ENCODE peak calls at places on chromosomes 16 and 17, in eight cellular contexts. One of them, this sample, is unnamed.

GRCh38 chr17:18314731-18315497 is at the start of the genes SMCR8 and TOP3A:
- DNase-seq in NCI-H748 treated with DMSO at 0.1 percent for 48 hours: peak
- DNase-seq in AG04450: peak
- DNase-seq in activated CD4-positive, alpha-beta T cell treated with anti-CD3 and anti-CD28 coated beads, Interleukin-2, amount 50 U/mL, for 48 hours: peak
- DNase-seq in activated CD8-positive, alpha-beta T cell treated with anti-CD3 and anti-CD28 coated beads for 36 hours: peak
- DNase-seq in activated T-helper 1 cell treated with Interleukin-2 at 50 U/mL for 16 hours: peak
- DNase-seq in GM19239: peak
- DNase-seq in naive thymus-derived CD4-positive, alpha-beta T cell: peak
- DNase-seq in this sample: peak

GRCh38 chr17:4535667-4536258 is 19.4 kb downstream of the MYBBP1A start:
- DNase-seq in NCI-H748 treated with DMSO at 0.1 percent for 48 hours: no peak
- DNase-seq in AG04450: no peak
- DNase-seq in activated CD4-positive, alpha-beta T cell treated with anti-CD3 and anti-CD28 coated beads, Interleukin-2, amount 50 U/mL, for 48 hours: no peak
- DNase-seq in activated CD8-positive, alpha-beta T cell treated with anti-CD3 and anti-CD28 coated beads for 36 hours: no peak
- DNase-seq in activated T-helper 1 cell treated with Interleukin-2 at 50 U/mL for 16 hours: no peak
- DNase-seq in GM19239: no peak
- DNase-seq in naive thymus-derived CD4-positive, alpha-beta T cell: no peak
- DNase-seq in this sample: no peak

GRCh38 chr17:30550512-30551273 is 73.5 kb downstream of the GOSR1 start:
- DNase-seq in NCI-H748 treated with DMSO at 0.1 percent for 48 hours: no peak
- DNase-seq in AG04450: no peak
- DNase-seq in activated CD4-positive, alpha-beta T cell treated with anti-CD3 and anti-CD28 coated beads, Interleukin-2, amount 50 U/mL, for 48 hours: no peak
- DNase-seq in activated CD8-positive, alpha-beta T cell treated with anti-CD3 and anti-CD28 coated beads for 36 hours: no peak
- DNase-seq in activated T-helper 1 cell treated with Interleukin-2 at 50 U/mL for 16 hours: no peak
- DNase-seq in GM19239: peak
- DNase-seq in naive thymus-derived CD4-positive, alpha-beta T cell: no peak
- DNase-seq in this sample: no peak

GRCh38 chr17:83200746-83201145 is 121.3 kb downstream of the METRNL start:
- DNase-seq in NCI-H748 treated with DMSO at 0.1 percent for 48 hours: no peak
- DNase-seq in AG04450: no peak
- DNase-seq in activated CD4-positive, alpha-beta T cell treated with anti-CD3 and anti-CD28 coated beads, Interleukin-2, amount 50 U/mL, for 48 hours: no peak
- DNase-seq in activated CD8-positive, alpha-beta T cell treated with anti-CD3 and anti-CD28 coated beads for 36 hours: no peak
- DNase-seq in activated T-helper 1 cell treated with Interleukin-2 at 50 U/mL for 16 hours: no peak
- DNase-seq in GM19239: no peak
- DNase-seq in naive thymus-derived CD4-positive, alpha-beta T cell: no peak
- DNase-seq in this sample: no peak

GRCh38 chr16:3589991-3590701 is 12.9 kb upstream of the NLRC3 start:
- DNase-seq in NCI-H748 treated with DMSO at 0.1 percent for 48 hours: no peak
- DNase-seq in AG04450: no peak
- DNase-seq in activated CD4-positive, alpha-beta T cell treated with anti-CD3 and anti-CD28 coated beads, Interleukin-2, amount 50 U/mL, for 48 hours: no peak
- DNase-seq in activated CD8-positive, alpha-beta T cell treated with anti-CD3 and anti-CD28 coated beads for 36 hours: no peak
- DNase-seq in activated T-helper 1 cell treated with Interleukin-2 at 50 U/mL for 16 hours: no peak
- DNase-seq in GM19239: no peak
- DNase-seq in naive thymus-derived CD4-positive, alpha-beta T cell: no peak
- DNase-seq in this sample: no peak

GRCh38 chr17:57020208-57020607 is 42.3 kb downstream of the SCPEP1 start:
- DNase-seq in NCI-H748 treated with DMSO at 0.1 percent for 48 hours: no peak
- DNase-seq in AG04450: no peak
- DNase-seq in activated CD4-positive, alpha-beta T cell treated with anti-CD3 and anti-CD28 coated beads, Interleukin-2, amount 50 U/mL, for 48 hours: no peak
- DNase-seq in activated CD8-positive, alpha-beta T cell treated with anti-CD3 and anti-CD28 coated beads for 36 hours: no peak
- DNase-seq in activated T-helper 1 cell treated with Interleukin-2 at 50 U/mL for 16 hours: no peak
- DNase-seq in GM19239: no peak
- DNase-seq in naive thymus-derived CD4-positive, alpha-beta T cell: no peak
- DNase-seq in this sample: no peak

GRCh38 chr16:81480856-81481821 is 36.5 kb downstream of the CMIP start:
- DNase-seq in NCI-H748 treated with DMSO at 0.1 percent for 48 hours: no peak
- DNase-seq in AG04450: no peak
- DNase-seq in activated CD4-positive, alpha-beta T cell treated with anti-CD3 and anti-CD28 coated beads, Interleukin-2, amount 50 U/mL, for 48 hours: peak
- DNase-seq in activated CD8-positive, alpha-beta T cell treated with anti-CD3 and anti-CD28 coated beads for 36 hours: peak
- DNase-seq in activated T-helper 1 cell treated with Interleukin-2 at 50 U/mL for 16 hours: no peak
- DNase-seq in GM19239: peak
- DNase-seq in naive thymus-derived CD4-positive, alpha-beta T cell: no peak
- DNase-seq in this sample: peak

GRCh38 chr17:8175795-8176196 is 384 bp downstream of the TMEM107 start:
- DNase-seq in NCI-H748 treated with DMSO at 0.1 percent for 48 hours: no peak
- DNase-seq in AG04450: no peak
- DNase-seq in activated CD4-positive, alpha-beta T cell treated with anti-CD3 and anti-CD28 coated beads, Interleukin-2, amount 50 U/mL, for 48 hours: no peak
- DNase-seq in activated CD8-positive, alpha-beta T cell treated with anti-CD3 and anti-CD28 coated beads for 36 hours: peak
- DNase-seq in activated T-helper 1 cell treated with Interleukin-2 at 50 U/mL for 16 hours: no peak
- DNase-seq in GM19239: no peak
- DNase-seq in naive thymus-derived CD4-positive, alpha-beta T cell: no peak
- DNase-seq in this sample: no peak

GRCh38 chr17:17882182-17882581 is 45.4 kb upstream of the SREBF1 start:
- DNase-seq in NCI-H748 treated with DMSO at 0.1 percent for 48 hours: no peak
- DNase-seq in AG04450: no peak
- DNase-seq in activated CD4-positive, alpha-beta T cell treated with anti-CD3 and anti-CD28 coated beads, Interleukin-2, amount 50 U/mL, for 48 hours: no peak
- DNase-seq in activated CD8-positive, alpha-beta T cell treated with anti-CD3 and anti-CD28 coated beads for 36 hours: no peak
- DNase-seq in activated T-helper 1 cell treated with Interleukin-2 at 50 U/mL for 16 hours: no peak
- DNase-seq in GM19239: no peak
- DNase-seq in naive thymus-derived CD4-positive, alpha-beta T cell: no peak
- DNase-seq in this sample: no peak

GRCh38 chr17:72369366-72369765 is 248.5 kb downstream of the SOX9 start:
- DNase-seq in NCI-H748 treated with DMSO at 0.1 percent for 48 hours: no peak
- DNase-seq in AG04450: no peak
- DNase-seq in activated CD4-positive, alpha-beta T cell treated with anti-CD3 and anti-CD28 coated beads, Interleukin-2, amount 50 U/mL, for 48 hours: no peak
- DNase-seq in activated CD8-positive, alpha-beta T cell treated with anti-CD3 and anti-CD28 coated beads for 36 hours: no peak
- DNase-seq in activated T-helper 1 cell treated with Interleukin-2 at 50 U/mL for 16 hours: no peak
- DNase-seq in GM19239: no peak
- DNase-seq in naive thymus-derived CD4-positive, alpha-beta T cell: no peak
- DNase-seq in this sample: no peak

GRCh38 chr17:78665952-78666920 is 89.0 kb upstream of the DNAH17 start:
- DNase-seq in NCI-H748 treated with DMSO at 0.1 percent for 48 hours: no peak
- DNase-seq in AG04450: no peak
- DNase-seq in activated CD4-positive, alpha-beta T cell treated with anti-CD3 and anti-CD28 coated beads, Interleukin-2, amount 50 U/mL, for 48 hours: peak
- DNase-seq in activated CD8-positive, alpha-beta T cell treated with anti-CD3 and anti-CD28 coated beads for 36 hours: peak
- DNase-seq in activated T-helper 1 cell treated with Interleukin-2 at 50 U/mL for 16 hours: peak
- DNase-seq in GM19239: no peak
- DNase-seq in naive thymus-derived CD4-positive, alpha-beta T cell: peak
- DNase-seq in this sample: peak

GRCh38 chr17:45994228-45994627 is 4.8 kb upstream of the STH start:
- DNase-seq in NCI-H748 treated with DMSO at 0.1 percent for 48 hours: no peak
- DNase-seq in AG04450: no peak
- DNase-seq in activated CD4-positive, alpha-beta T cell treated with anti-CD3 and anti-CD28 coated beads, Interleukin-2, amount 50 U/mL, for 48 hours: no peak
- DNase-seq in activated CD8-positive, alpha-beta T cell treated with anti-CD3 and anti-CD28 coated beads for 36 hours: no peak
- DNase-seq in activated T-helper 1 cell treated with Interleukin-2 at 50 U/mL for 16 hours: no peak
- DNase-seq in GM19239: no peak
- DNase-seq in naive thymus-derived CD4-positive, alpha-beta T cell: no peak
- DNase-seq in this sample: no peak

GRCh38 chr17:50817142-50817751 is 18.1 kb upstream of the WFIKKN2 start:
- DNase-seq in NCI-H748 treated with DMSO at 0.1 percent for 48 hours: no peak
- DNase-seq in AG04450: no peak
- DNase-seq in activated CD4-positive, alpha-beta T cell treated with anti-CD3 and anti-CD28 coated beads, Interleukin-2, amount 50 U/mL, for 48 hours: peak
- DNase-seq in activated CD8-positive, alpha-beta T cell treated with anti-CD3 and anti-CD28 coated beads for 36 hours: peak
- DNase-seq in activated T-helper 1 cell treated with Interleukin-2 at 50 U/mL for 16 hours: peak
- DNase-seq in GM19239: peak
- DNase-seq in naive thymus-derived CD4-positive, alpha-beta T cell: peak
- DNase-seq in this sample: peak

GRCh38 chr16:69820926-69821541 is 58.9 kb downstream of the WWP2 start:
- DNase-seq in NCI-H748 treated with DMSO at 0.1 percent for 48 hours: no peak
- DNase-seq in AG04450: no peak
- DNase-seq in activated CD4-positive, alpha-beta T cell treated with anti-CD3 and anti-CD28 coated beads, Interleukin-2, amount 50 U/mL, for 48 hours: no peak
- DNase-seq in activated CD8-positive, alpha-beta T cell treated with anti-CD3 and anti-CD28 coated beads for 36 hours: no peak
- DNase-seq in activated T-helper 1 cell treated with Interleukin-2 at 50 U/mL for 16 hours: no peak
- DNase-seq in GM19239: no peak
- DNase-seq in naive thymus-derived CD4-positive, alpha-beta T cell: no peak
- DNase-seq in this sample: no peak

GRCh38 chr17:77836557-77837041 is 121.9 kb upstream of the TNRC6C start:
- DNase-seq in NCI-H748 treated with DMSO at 0.1 percent for 48 hours: no peak
- DNase-seq in AG04450: no peak
- DNase-seq in activated CD4-positive, alpha-beta T cell treated with anti-CD3 and anti-CD28 coated beads, Interleukin-2, amount 50 U/mL, for 48 hours: no peak
- DNase-seq in activated CD8-positive, alpha-beta T cell treated with anti-CD3 and anti-CD28 coated beads for 36 hours: peak
- DNase-seq in activated T-helper 1 cell treated with Interleukin-2 at 50 U/mL for 16 hours: no peak
- DNase-seq in GM19239: no peak
- DNase-seq in naive thymus-derived CD4-positive, alpha-beta T cell: no peak
- DNase-seq in this sample: no peak

GRCh38 chr16:1309888-1310831 is 724 bp downstream of the UBE2I start:
- DNase-seq in NCI-H748 treated with DMSO at 0.1 percent for 48 hours: no peak
- DNase-seq in AG04450: no peak
- DNase-seq in activated CD4-positive, alpha-beta T cell treated with anti-CD3 and anti-CD28 coated beads, Interleukin-2, amount 50 U/mL, for 48 hours: peak
- DNase-seq in activated CD8-positive, alpha-beta T cell treated with anti-CD3 and anti-CD28 coated beads for 36 hours: peak
- DNase-seq in activated T-helper 1 cell treated with Interleukin-2 at 50 U/mL for 16 hours: peak
- DNase-seq in GM19239: peak
- DNase-seq in naive thymus-derived CD4-positive, alpha-beta T cell: peak
- DNase-seq in this sample: no peak

GRCh38 chr17:50766222-50767023 is 895 bp downstream of the ANKRD40CL start:
- DNase-seq in NCI-H748 treated with DMSO at 0.1 percent for 48 hours: no peak
- DNase-seq in AG04450: no peak
- DNase-seq in activated CD4-positive, alpha-beta T cell treated with anti-CD3 and anti-CD28 coated beads, Interleukin-2, amount 50 U/mL, for 48 hours: no peak
- DNase-seq in activated CD8-positive, alpha-beta T cell treated with anti-CD3 and anti-CD28 coated beads for 36 hours: no peak
- DNase-seq in activated T-helper 1 cell treated with Interleukin-2 at 50 U/mL for 16 hours: no peak
- DNase-seq in GM19239: no peak
- DNase-seq in naive thymus-derived CD4-positive, alpha-beta T cell: no peak
- DNase-seq in this sample: peak

GRCh38 chr17:72183194-72183685 is 62.4 kb downstream of the SOX9 start:
- DNase-seq in NCI-H748 treated with DMSO at 0.1 percent for 48 hours: peak
- DNase-seq in AG04450: no peak
- DNase-seq in activated CD4-positive, alpha-beta T cell treated with anti-CD3 and anti-CD28 coated beads, Interleukin-2, amount 50 U/mL, for 48 hours: no peak
- DNase-seq in activated CD8-positive, alpha-beta T cell treated with anti-CD3 and anti-CD28 coated beads for 36 hours: no peak
- DNase-seq in activated T-helper 1 cell treated with Interleukin-2 at 50 U/mL for 16 hours: no peak
- DNase-seq in GM19239: no peak
- DNase-seq in naive thymus-derived CD4-positive, alpha-beta T cell: no peak
- DNase-seq in this sample: no peak

GRCh38 chr17:55238931-55239297 is 25.8 kb upstream of the HLF start:
- DNase-seq in NCI-H748 treated with DMSO at 0.1 percent for 48 hours: peak
- DNase-seq in AG04450: no peak
- DNase-seq in activated CD4-positive, alpha-beta T cell treated with anti-CD3 and anti-CD28 coated beads, Interleukin-2, amount 50 U/mL, for 48 hours: peak
- DNase-seq in activated CD8-positive, alpha-beta T cell treated with anti-CD3 and anti-CD28 coated beads for 36 hours: peak
- DNase-seq in activated T-helper 1 cell treated with Interleukin-2 at 50 U/mL for 16 hours: no peak
- DNase-seq in GM19239: no peak
- DNase-seq in naive thymus-derived CD4-positive, alpha-beta T cell: peak
- DNase-seq in this sample: no peak

GRCh38 chr16:53912155-53912554 is 208.2 kb downstream of the FTO start:
- DNase-seq in NCI-H748 treated with DMSO at 0.1 percent for 48 hours: no peak
- DNase-seq in AG04450: no peak
- DNase-seq in activated CD4-positive, alpha-beta T cell treated with anti-CD3 and anti-CD28 coated beads, Interleukin-2, amount 50 U/mL, for 48 hours: peak
- DNase-seq in activated CD8-positive, alpha-beta T cell treated with anti-CD3 and anti-CD28 coated beads for 36 hours: peak
- DNase-seq in activated T-helper 1 cell treated with Interleukin-2 at 50 U/mL for 16 hours: peak
- DNase-seq in GM19239: peak
- DNase-seq in naive thymus-derived CD4-positive, alpha-beta T cell: peak
- DNase-seq in this sample: peak

GRCh38 chr16:2022723-2023097 is 3.1 kb downstream of the NPW start:
- DNase-seq in NCI-H748 treated with DMSO at 0.1 percent for 48 hours: no peak
- DNase-seq in AG04450: no peak
- DNase-seq in activated CD4-positive, alpha-beta T cell treated with anti-CD3 and anti-CD28 coated beads, Interleukin-2, amount 50 U/mL, for 48 hours: peak
- DNase-seq in activated CD8-positive, alpha-beta T cell treated with anti-CD3 and anti-CD28 coated beads for 36 hours: no peak
- DNase-seq in activated T-helper 1 cell treated with Interleukin-2 at 50 U/mL for 16 hours: no peak
- DNase-seq in GM19239: no peak
- DNase-seq in naive thymus-derived CD4-positive, alpha-beta T cell: no peak
- DNase-seq in this sample: peak

GRCh38 chr16:66372078-66372897 is 5.8 kb downstream of the CDH5 start:
- DNase-seq in NCI-H748 treated with DMSO at 0.1 percent for 48 hours: no peak
- DNase-seq in AG04450: no peak
- DNase-seq in activated CD4-positive, alpha-beta T cell treated with anti-CD3 and anti-CD28 coated beads, Interleukin-2, amount 50 U/mL, for 48 hours: no peak
- DNase-seq in activated CD8-positive, alpha-beta T cell treated with anti-CD3 and anti-CD28 coated beads for 36 hours: no peak
- DNase-seq in activated T-helper 1 cell treated with Interleukin-2 at 50 U/mL for 16 hours: no peak
- DNase-seq in GM19239: no peak
- DNase-seq in naive thymus-derived CD4-positive, alpha-beta T cell: no peak
- DNase-seq in this sample: no peak

GRCh38 chr16:49855280-49855821 is 561 bp downstream of the ZNF423 start:
- DNase-seq in NCI-H748 treated with DMSO at 0.1 percent for 48 hours: peak
- DNase-seq in AG04450: peak
- DNase-seq in activated CD4-positive, alpha-beta T cell treated with anti-CD3 and anti-CD28 coated beads, Interleukin-2, amount 50 U/mL, for 48 hours: peak
- DNase-seq in activated CD8-positive, alpha-beta T cell treated with anti-CD3 and anti-CD28 coated beads for 36 hours: peak
- DNase-seq in activated T-helper 1 cell treated with Interleukin-2 at 50 U/mL for 16 hours: peak
- DNase-seq in GM19239: peak
- DNase-seq in naive thymus-derived CD4-positive, alpha-beta T cell: peak
- DNase-seq in this sample: peak

GRCh38 chr16:79768594-79768993 is 168.1 kb upstream of the MAF start:
- DNase-seq in NCI-H748 treated with DMSO at 0.1 percent for 48 hours: no peak
- DNase-seq in AG04450: no peak
- DNase-seq in activated CD4-positive, alpha-beta T cell treated with anti-CD3 and anti-CD28 coated beads, Interleukin-2, amount 50 U/mL, for 48 hours: no peak
- DNase-seq in activated CD8-positive, alpha-beta T cell treated with anti-CD3 and anti-CD28 coated beads for 36 hours: no peak
- DNase-seq in activated T-helper 1 cell treated with Interleukin-2 at 50 U/mL for 16 hours: no peak
- DNase-seq in GM19239: no peak
- DNase-seq in naive thymus-derived CD4-positive, alpha-beta T cell: no peak
- DNase-seq in this sample: no peak

GRCh38 chr17:46876353-46876887 is 25.0 kb downstream of the WNT9B start:
- DNase-seq in NCI-H748 treated with DMSO at 0.1 percent for 48 hours: no peak
- DNase-seq in AG04450: no peak
- DNase-seq in activated CD4-positive, alpha-beta T cell treated with anti-CD3 and anti-CD28 coated beads, Interleukin-2, amount 50 U/mL, for 48 hours: no peak
- DNase-seq in activated CD8-positive, alpha-beta T cell treated with anti-CD3 and anti-CD28 coated beads for 36 hours: peak
- DNase-seq in activated T-helper 1 cell treated with Interleukin-2 at 50 U/mL for 16 hours: no peak
- DNase-seq in GM19239: peak
- DNase-seq in naive thymus-derived CD4-positive, alpha-beta T cell: no peak
- DNase-seq in this sample: peak

This sample was measured in GM13976.